ENCODE peak calls at places on chromosomes 6 and 20, in eight cellular contexts. One of them, this sample, is unnamed.

GRCh38 chr6:150485559-150486517 is 113.8 kb upstream of the PLEKHG1 start:
- DNase-seq in endodermal cell: no peak
- DNase-seq in ascending aorta: no peak
- DNase-seq in PC-3: no peak
- DNase-seq in K562: no peak
- DNase-seq in coronary artery: no peak
- DNase-seq in neuronal stem cell: no peak
- DNase-seq in tibial nerve: no peak
- DNase-seq in this sample: no peak

GRCh38 chr6:127690092-127690491 is 113.1 kb downstream of the C6orf58 start:
- DNase-seq in endodermal cell: no peak
- DNase-seq in neuronal stem cell: peak
- DNase-seq in PC-3: peak
- DNase-seq in coronary artery: no peak
- DNase-seq in ascending aorta: no peak
- DNase-seq in tibial nerve: no peak
- DNase-seq in K562: no peak
- DNase-seq in this sample: no peak

GRCh38 chr20:21117521-21117920 is 8.4 kb upstream of the KIZ start:
- DNase-seq in tibial nerve: no peak
- DNase-seq in ascending aorta: no peak
- DNase-seq in coronary artery: no peak
- DNase-seq in neuronal stem cell: no peak
- DNase-seq in endodermal cell: no peak
- DNase-seq in K562: no peak
- DNase-seq in PC-3: no peak
- DNase-seq in this sample: no peak

GRCh38 chr20:38723069-38723981 is 961 bp upstream of the SLC32A1 start:
- DNase-seq in K562: no peak
- DNase-seq in endodermal cell: peak
- DNase-seq in neuronal stem cell: no peak
- DNase-seq in tibial nerve: no peak
- DNase-seq in ascending aorta: no peak
- DNase-seq in PC-3: no peak
- DNase-seq in coronary artery: no peak
- DNase-seq in this sample: no peak

GRCh38 chr20:54132612-54133433 is 41.0 kb downstream of the CYP24A1 start:
- DNase-seq in endodermal cell: peak
- DNase-seq in ascending aorta: no peak
- DNase-seq in tibial nerve: no peak
- DNase-seq in coronary artery: no peak
- DNase-seq in PC-3: peak
- DNase-seq in K562: no peak
- DNase-seq in neuronal stem cell: peak
- DNase-seq in this sample: no peak

GRCh38 chr6:14645221-14645620 is 527.6 kb downstream of the CD83 start:
- DNase-seq in neuronal stem cell: no peak
- DNase-seq in ascending aorta: no peak
- DNase-seq in K562: no peak
- DNase-seq in tibial nerve: no peak
- DNase-seq in endodermal cell: no peak
- DNase-seq in coronary artery: no peak
- DNase-seq in PC-3: no peak
- DNase-seq in this sample: no peak

GRCh38 chr6:7262037-7262461 is 51.0 kb downstream of the SSR1 start:
- DNase-seq in K562: no peak
- DNase-seq in endodermal cell: peak
- DNase-seq in neuronal stem cell: no peak
- DNase-seq in PC-3: no peak
- DNase-seq in coronary artery: no peak
- DNase-seq in ascending aorta: no peak
- DNase-seq in tibial nerve: no peak
- DNase-seq in this sample: no peak

GRCh38 chr20:58778774-58779173 is 71.9 kb downstream of the GNAS-AS1 start:
- DNase-seq in coronary artery: no peak
- DNase-seq in PC-3: no peak
- DNase-seq in ascending aorta: no peak
- DNase-seq in endodermal cell: no peak
- DNase-seq in neuronal stem cell: no peak
- DNase-seq in K562: no peak
- DNase-seq in tibial nerve: no peak
- DNase-seq in this sample: no peak

DNA sequence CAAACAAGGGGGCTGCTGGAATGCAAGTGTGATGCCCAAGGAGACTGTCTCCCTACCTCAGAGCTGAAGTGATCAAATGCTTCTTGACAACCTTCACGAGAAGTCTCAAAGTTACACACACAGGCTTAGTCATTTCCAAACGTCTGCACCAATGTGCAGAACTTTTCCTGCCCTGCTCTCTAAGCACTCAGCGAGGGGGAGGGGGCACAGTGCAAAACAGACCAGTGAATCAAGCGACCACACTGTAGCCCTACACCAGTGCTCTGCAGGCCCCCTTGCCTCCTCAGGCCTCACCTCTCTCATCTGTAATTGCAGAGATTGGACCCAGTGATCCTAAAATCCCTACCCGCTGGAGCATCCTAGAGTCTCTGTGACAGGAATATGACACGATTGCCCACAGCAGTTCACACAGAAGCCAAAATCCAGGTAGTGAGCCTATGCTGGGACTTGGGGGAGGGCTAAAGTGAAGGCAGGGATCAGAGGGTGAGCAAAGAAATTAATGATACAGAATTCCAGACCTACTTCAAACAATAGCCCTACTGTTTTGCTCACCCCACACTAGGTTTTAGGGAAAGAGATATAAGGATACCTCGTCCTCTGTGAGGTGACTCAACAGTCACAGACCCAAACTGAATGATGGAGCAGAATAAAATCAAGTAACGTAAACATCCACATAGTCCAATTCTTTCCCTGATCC is 56.4 kb downstream of the ATXN1 start:
- DNase-seq in K562: no peak
- DNase-seq in endodermal cell: no peak
- DNase-seq in PC-3: peak
- DNase-seq in neuronal stem cell: no peak
- DNase-seq in coronary artery: no peak
- DNase-seq in tibial nerve: no peak
- DNase-seq in ascending aorta: no peak
- DNase-seq in this sample: no peak
- H3K4me3 ChIP-seq in K562: no peak
- H3K4me3 ChIP-seq in endodermal cell: no peak
- H3K4me3 ChIP-seq in PC-3: no peak
- H3K4me3 ChIP-seq in neuronal stem cell: no peak
- H3K4me3 ChIP-seq in coronary artery: peak
- H3K4me3 ChIP-seq in tibial nerve: no peak
- H3K4me3 ChIP-seq in ascending aorta: peak
- H3K4me3 ChIP-seq in this sample: peak

GRCh38 chr6:131443014-131443413 is 130.0 kb upstream of the ARG1 start:
- DNase-seq in coronary artery: no peak
- DNase-seq in PC-3: no peak
- DNase-seq in ascending aorta: no peak
- DNase-seq in endodermal cell: no peak
- DNase-seq in neuronal stem cell: no peak
- DNase-seq in K562: no peak
- DNase-seq in tibial nerve: no peak
- DNase-seq in this sample: no peak

GRCh38 chr6:131443514-131443913 is 129.5 kb upstream of the ARG1 start:
- DNase-seq in tibial nerve: no peak
- DNase-seq in PC-3: no peak
- DNase-seq in neuronal stem cell: no peak
- DNase-seq in endodermal cell: no peak
- DNase-seq in K562: no peak
- DNase-seq in ascending aorta: no peak
- DNase-seq in coronary artery: no peak
- DNase-seq in this sample: no peak
- H3K27ac ChIP-seq in tibial nerve: no peak
- H3K27ac ChIP-seq in PC-3: no peak
- H3K27ac ChIP-seq in neuronal stem cell: no peak
- H3K27ac ChIP-seq in endodermal cell: no peak
- H3K27ac ChIP-seq in K562: no peak
- H3K27ac ChIP-seq in ascending aorta: no peak
- H3K27ac ChIP-seq in coronary artery: no peak
- H3K27ac ChIP-seq in this sample: no peak

GRCh38 chr20:3728876-3729275 is 3.6 kb upstream of the HSPA12B start:
- DNase-seq in PC-3: peak
- DNase-seq in neuronal stem cell: no peak
- DNase-seq in coronary artery: no peak
- DNase-seq in tibial nerve: no peak
- DNase-seq in K562: no peak
- DNase-seq in ascending aorta: no peak
- DNase-seq in endodermal cell: no peak
- DNase-seq in this sample: no peak
- H3K4me3 ChIP-seq in PC-3: no peak
- H3K4me3 ChIP-seq in neuronal stem cell: no peak
- H3K4me3 ChIP-seq in coronary artery: no peak
- H3K4me3 ChIP-seq in tibial nerve: no peak
- H3K4me3 ChIP-seq in K562: no peak
- H3K4me3 ChIP-seq in ascending aorta: no peak
- H3K4me3 ChIP-seq in endodermal cell: no peak
- H3K4me3 ChIP-seq in this sample: no peak

GRCh38 chr6:44609051-44609612 is 221.6 kb downstream of the CDC5L start:
- DNase-seq in ascending aorta: no peak
- DNase-seq in K562: no peak
- DNase-seq in PC-3: no peak
- DNase-seq in endodermal cell: no peak
- DNase-seq in coronary artery: no peak
- DNase-seq in neuronal stem cell: no peak
- DNase-seq in tibial nerve: no peak
- DNase-seq in this sample: no peak
- H3K27ac ChIP-seq in ascending aorta: no peak
- H3K27ac ChIP-seq in K562: no peak
- H3K27ac ChIP-seq in PC-3: no peak
- H3K27ac ChIP-seq in endodermal cell: no peak
- H3K27ac ChIP-seq in coronary artery: no peak
- H3K27ac ChIP-seq in neuronal stem cell: no peak
- H3K27ac ChIP-seq in tibial nerve: no peak
- H3K27ac ChIP-seq in this sample: no peak